ENCODE peak calls at places on chromosome 21, in eight cellular contexts. K, L, Z, M, O, Y, E and S are unnamed samples.
A peak's percentile ranks its signal among the peaks of the same experiment; 100 is the strongest.

GRCh38 chr21:35034203-35034926 is 14.7 kb downstream of the RUNX1 start:
- DNase-seq in K (no peak), L (no peak), Z (no peak), M (no peak), O (no peak), Y (no peak), E (peak; percentile 79), S (no peak)

GRCh38 chr21:46154155-46154954 is 1.0 kb downstream of the FTCD start:
- DNase-seq in K (no peak), L (no peak), Z (peak; percentile 53), M (peak; percentile 28), O (peak; percentile 55), Y (no peak), E (no peak), S (no peak)

GRCh38 chr21:44084496-44085241 is 22.5 kb upstream of the PWP2 start:
- DNase-seq in K (no peak), L (no peak), Z (no peak), M (no peak), O (no peak), Y (no peak), E (no peak), S (no peak)

GRCh38 chr21:36959020-36959835 is 7.2 kb downstream of the HLCS start:
- DNase-seq in K (no peak), L (no peak), Z (no peak), M (no peak), O (no peak), Y (no peak), E (no peak), S (no peak)

GRCh38 chr21:28731700-28732321 is 260.9 kb downstream of the LTN1 start:
- DNase-seq in K (no peak), L (no peak), Z (no peak), M (peak; percentile 65), O (no peak), Y (no peak), E (no peak), S (no peak)

GRCh38 chr21:37433441-37433840 is 66.9 kb downstream of the DYRK1A start:
- DNase-seq in K (no peak), L (no peak), Z (no peak), M (no peak), O (no peak), Y (no peak), E (no peak), S (no peak)

GRCh38 chr21:44000360-44000759 is 11.7 kb upstream of the TRAPPC10 start:
- DNase-seq in K (no peak), L (no peak), Z (no peak), M (no peak), O (no peak), Y (no peak), E (no peak), S (no peak)

GRCh38 chr21:27681841-27682240 is 715.0 kb upstream of the ADAMTS5 start:
- DNase-seq in K (no peak), L (peak; percentile 23), Z (no peak), M (no peak), O (no peak), Y (peak; percentile 34), E (no peak), S (no peak)

GRCh38 chr21:31682625-31683024 is 23.1 kb downstream of the SOD1 start:
- DNase-seq in K (no peak), L (no peak), Z (no peak), M (no peak), O (no peak), Y (peak; percentile 82), E (no peak), S (no peak)

GRCh38 chr21:28317177-28317950 is 675.3 kb downstream of the LTN1 start:
- DNase-seq in K (no peak), L (no peak), Z (no peak), M (no peak), O (no peak), Y (no peak), E (no peak), S (no peak)

GRCh38 chr21:32520885-32521735 is 64.2 kb downstream of the TCP10L start:
- DNase-seq in K (peak; percentile 68), L (peak; percentile 86), Z (peak; percentile 90), M (peak; percentile 94), O (peak; percentile 80), Y (peak; percentile 98), E (no peak), S (peak; percentile 91)

GRCh38 chr21:38136201-38136600 is 120.6 kb upstream of the KCNJ15 start:
- DNase-seq in K (no peak), L (no peak), Z (no peak), M (no peak), O (no peak), Y (peak; percentile 38), E (no peak), S (no peak)

GRCh38 chr21:15135867-15136629 is 71.2 kb upstream of the NRIP1 start:
- DNase-seq in K (no peak), L (no peak), Z (no peak), M (no peak), O (no peak), Y (no peak), E (no peak), S (no peak)